ENCODE peak calls at places on chromosomes 12 and 14, in eight cellular contexts. S is BJ, V is A549, A is kidney epithelial cell, E is HCT116, J is pancreas, B is fibroblast of the aortic adventitia, W is nephron progenitor cell. D is an unnamed sample.

GRCh38 chr12:12301122-12301521 is 34.3 kb upstream of the LRP6 start:
- DNase-seq in S (no peak), V (no peak), A (no peak), E (no peak), J (no peak), B (no peak), W (no peak), D (no peak)

GRCh38 chr12:51326762-51327439 is 2.9 kb upstream of the BIN2 start:
- DNase-seq in S (peak), V (peak), A (no peak), E (no peak), J (no peak), B (peak), W (no peak), D (peak)

GRCh38 chr12:65229441-65229840 is 49.0 kb upstream of the MSRB3 start:
- DNase-seq in S (peak), V (no peak), A (no peak), E (no peak), J (no peak), B (peak), W (no peak), D (no peak)

GRCh38 chr14:70156602-70157001 is 32.1 kb downstream of the SLC8A3 start:
- DNase-seq in S (no peak), V (no peak), A (no peak), E (no peak), J (no peak), B (no peak), W (peak), D (no peak)

GRCh38 chr12:95418142-95418541 is 55.8 kb upstream of the METAP2 start:
- DNase-seq in S (no peak), V (no peak), A (no peak), E (no peak), J (no peak), B (peak), W (no peak), D (no peak)

GRCh38 chr12:93514853-93515252 is 47.5 kb downstream of the MRPL42 start:
- DNase-seq in S (peak), V (no peak), A (no peak), E (no peak), J (no peak), B (peak), W (no peak), D (no peak)

GRCh38 chr12:110330124-110330523 is 49.1 kb downstream of the ATP2A2 start:
- DNase-seq in S (no peak), V (no peak), A (no peak), E (no peak), J (no peak), B (no peak), W (no peak), D (no peak)

GRCh38 chr12:6896846-6897435 is 7.7 kb upstream of the LRRC23 start:
- DNase-seq in S (no peak), V (no peak), A (no peak), E (no peak), J (no peak), B (peak), W (no peak), D (no peak)

GRCh38 chr12:5807090-5807414 is 138.0 kb downstream of the ANO2 start:
- DNase-seq in S (no peak), V (no peak), A (peak), E (peak), J (no peak), B (no peak), W (no peak), D (no peak)

GRCh38 chr12:1115471-1116242 is 124.6 kb downstream of the ERC1 start:
- DNase-seq in S (peak), V (no peak), A (no peak), E (peak), J (no peak), B (peak), W (no peak), D (no peak)

GRCh38 chr12:45532113-45532512 is 197.4 kb upstream of the ARID2 start:
- DNase-seq in S (no peak), V (no peak), A (no peak), E (no peak), J (no peak), B (no peak), W (no peak), D (no peak)

GRCh38 chr12:67056329-67056728 is 212.8 kb upstream of the CAND1 start:
- DNase-seq in S (no peak), V (no peak), A (no peak), E (no peak), J (no peak), B (no peak), W (no peak), D (no peak)

GRCh38 chr12:64268409-64268808 is 46.3 kb upstream of the KICS2 start:
- DNase-seq in S (no peak), V (no peak), A (no peak), E (no peak), J (no peak), B (no peak), W (no peak), D (no peak)

GRCh38 chr12:108675792-108676191 is 42.1 kb upstream of the SELPLG start:
- DNase-seq in S (no peak), V (no peak), A (no peak), E (no peak), J (no peak), B (no peak), W (no peak), D (no peak)

GRCh38 chr12:120472521-120472920 is 3.0 kb upstream of the SRSF9 start:
- DNase-seq in S (no peak), V (no peak), A (no peak), E (no peak), J (no peak), B (no peak), W (no peak), D (no peak)

GRCh38 chr12:44428825-44429224 is 447.3 kb downstream of the NELL2 start:
- DNase-seq in S (no peak), V (no peak), A (no peak), E (no peak), J (no peak), B (no peak), W (no peak), D (no peak)

GRCh38 chr12:57852620-57853509 is 6.3 kb upstream of the CTDSP2 start:
- DNase-seq in S (no peak), V (no peak), A (no peak), E (no peak), J (no peak), B (no peak), W (peak), D (no peak)

GRCh38 chr14:54440037-54440436 is 1.1 kb downstream of the CNIH1 start:
- DNase-seq in S (no peak), V (no peak), A (no peak), E (no peak), J (no peak), B (peak), W (no peak), D (no peak)

GRCh38 chr12:51320695-51321320 is 3.2 kb downstream of the BIN2 start:
- DNase-seq in S (no peak), V (peak), A (no peak), E (no peak), J (no peak), B (peak), W (no peak), D (no peak)

GRCh38 chr14:47365248-47365647 is 310.2 kb downstream of the MDGA2 start:
- DNase-seq in S (no peak), V (no peak), A (no peak), E (no peak), J (no peak), B (no peak), W (no peak), D (no peak)

GRCh38 chr14:46571970-46572369 is 79.6 kb downstream of the RPL10L start:
- DNase-seq in S (no peak), V (peak), A (peak), E (no peak), J (no peak), B (no peak), W (no peak), D (no peak)

GRCh38 chr12:34291426-34291901 is 269.2 kb downstream of the ALG10 start:
- DNase-seq in S (no peak), V (no peak), A (no peak), E (no peak), J (no peak), B (no peak), W (no peak), D (no peak)

GRCh38 chr14:47102472-47102871 is 450.9 kb upstream of the RPL10L start:
- DNase-seq in S (no peak), V (no peak), A (no peak), E (no peak), J (no peak), B (no peak), W (no peak), D (no peak)

GRCh38 chr14:89891055-89891454 is 63.5 kb downstream of the EFCAB11 start:
- DNase-seq in S (no peak), V (no peak), A (no peak), E (no peak), J (no peak), B (no peak), W (no peak), D (no peak)

DNA sequence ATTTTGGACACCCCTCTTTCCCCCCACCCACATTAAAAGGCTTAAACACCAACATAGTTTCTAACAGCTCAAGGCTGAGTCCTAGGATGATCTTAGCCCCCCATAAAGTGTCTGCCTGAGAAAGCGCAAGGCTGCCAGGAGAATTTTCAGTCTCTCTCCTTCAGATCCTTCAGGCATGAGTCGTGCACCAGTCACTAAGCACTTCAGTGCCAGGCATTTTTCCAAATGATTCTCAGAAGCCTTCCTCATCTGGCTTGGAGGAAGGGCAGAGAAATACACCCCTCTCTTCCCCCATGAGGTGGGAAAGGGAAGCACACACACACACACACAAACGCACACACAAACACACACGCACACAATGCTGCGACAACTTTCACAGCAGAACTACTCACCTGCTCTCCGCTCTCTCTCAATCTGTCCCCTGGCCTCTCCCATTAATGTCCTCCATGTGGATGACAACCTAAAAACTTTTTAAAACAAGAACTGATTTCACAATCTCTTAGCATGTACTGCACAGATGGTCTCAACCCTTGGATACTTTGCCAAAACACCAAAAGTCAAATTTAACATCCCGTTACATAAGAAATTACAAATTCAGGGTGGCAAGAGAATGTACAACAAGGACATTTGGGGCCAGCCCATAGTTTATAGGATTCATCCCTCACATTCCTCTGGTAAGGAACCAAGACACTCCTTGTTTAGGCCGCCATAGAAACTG is 49.8 kb downstream of the CKAP4 start:
- DNase-seq in S (peak), V (no peak), A (no peak), E (peak), J (no peak), B (peak), W (no peak), D (no peak)
- TF ChIP-seq CTCF in S (peak), V (no peak), A (no peak), E (no peak), J (no peak), B (no peak), W (no peak), D (no peak)

GRCh38 chr14:99522457-99522891 is 41.3 kb downstream of the CCNK start:
- DNase-seq in S (no peak), V (peak), A (no peak), E (no peak), J (no peak), B (peak), W (peak), D (no peak)
- TF ChIP-seq CTCF in S (no peak), V (no peak), A (no peak), E (no peak), J (no peak), B (no peak), W (no peak), D (no peak)

GRCh38 chr12:84874825-84875139 is 37.8 kb downstream of the SLC6A15 start:
- DNase-seq in S (no peak), V (no peak), A (no peak), E (no peak), J (no peak), B (no peak), W (no peak), D (no peak)
- TF ChIP-seq CTCF in S (no peak), V (no peak), A (no peak), E (no peak), J (no peak), B (no peak), W (no peak), D (no peak)

GRCh38 chr12:121791671-121792496 is 1.6 kb downstream of the RHOF start:
- DNase-seq in S (no peak), V (peak), A (no peak), E (no peak), J (no peak), B (no peak), W (no peak), D (no peak)
- TF ChIP-seq CTCF in S (no peak), V (no peak), A (peak), E (no peak), J (no peak), B (no peak), W (no peak), D (no peak)

GRCh38 chr14:74243051-74243450 is 3.8 kb downstream of the VSX2 start:
- DNase-seq in S (no peak), V (no peak), A (no peak), E (no peak), J (no peak), B (no peak), W (no peak), D (no peak)

GRCh38 chr14:74244115-74244514 is 4.9 kb downstream of the VSX2 start:
- DNase-seq in S (no peak), V (no peak), A (no peak), E (no peak), J (no peak), B (no peak), W (no peak), D (no peak)

GRCh38 chr14:74248036-74248435 is 8.8 kb downstream of the VSX2 start:
- DNase-seq in S (no peak), V (no peak), A (no peak), E (no peak), J (no peak), B (no peak), W (no peak), D (no peak)

GRCh38 chr14:74246561-74246960 is 7.3 kb downstream of the VSX2 start:
- DNase-seq in S (no peak), V (no peak), A (no peak), E (no peak), J (no peak), B (no peak), W (no peak), D (no peak)

GRCh38 chr14:74245292-74245691 is 6.0 kb downstream of the VSX2 start:
- DNase-seq in S (no peak), V (no peak), A (no peak), E (no peak), J (no peak), B (no peak), W (no peak), D (no peak)
- TF ChIP-seq CTCF in S (no peak), V (no peak), A (no peak), E (no peak), J (no peak), B (no peak), W (no peak), D (no peak)

GRCh38 chr14:25150934-25151790 is 101.2 kb upstream of the STXBP6 start:
- DNase-seq in S (no peak), V (peak), A (no peak), E (peak), J (no peak), B (peak), W (no peak), D (no peak)

DNA sequence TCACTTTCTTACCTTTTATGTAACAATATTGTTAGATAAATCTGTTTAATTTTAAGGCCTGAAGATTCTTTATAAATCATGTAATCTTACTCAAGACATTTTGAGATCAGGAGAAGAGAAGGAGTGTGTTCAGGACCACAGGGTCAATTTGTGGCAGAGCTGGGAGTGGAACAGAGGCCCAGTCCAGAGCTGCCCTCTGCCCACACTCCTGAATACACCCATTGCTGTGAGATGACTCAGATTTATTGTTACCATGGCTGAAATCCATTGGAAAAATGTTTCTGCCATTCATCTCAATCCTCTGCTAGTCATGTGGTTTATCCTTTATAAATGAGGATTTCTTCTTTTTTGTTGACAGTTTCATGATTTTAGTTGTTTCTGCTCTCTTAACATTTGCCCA is 100.5 kb upstream of the STXBP6 start:
- DNase-seq in S (no peak), V (no peak), A (no peak), E (no peak), J (no peak), B (peak), W (no peak), D (no peak)
- TF ChIP-seq CTCF in S (no peak), V (no peak), A (no peak), E (no peak), J (no peak), B (peak), W (no peak), D (no peak)

D was measured in GM12864.